ENCODE peak calls at places on chromosomes 5 and 9, in eight cellular contexts. F, H, C, T, I, N, Q and K are unnamed samples.
A peak's percentile ranks its signal among the peaks of the same experiment; 100 is the strongest.

GRCh38 chr5:61330341-61330878 is 1.6 kb upstream of the ZSWIM6 start:
- DNase-seq in I (peak; percentile 24), N (peak; percentile 10), Q (peak; percentile 77), T (no peak), H (peak; percentile 77), F (no peak), C (no peak), K (no peak)

GRCh38 chr5:78964889-78965288 is 20.2 kb downstream of the ARSB start:
- DNase-seq in F (no peak), I (no peak), H (peak; percentile 63), Q (peak; percentile 55), T (no peak), C (peak; percentile 48), N (no peak), K (peak; percentile 84)

GRCh38 chr9:7946458-7946857 is 146.9 kb upstream of the DMAC1 start:
- DNase-seq in C (no peak), H (no peak), N (no peak), I (no peak), T (no peak), Q (no peak), F (no peak), K (no peak)

GRCh38 chr9:7103382-7104170 is 345.8 kb downstream of the KDM4C start:
- DNase-seq in T (no peak), I (no peak), N (no peak), C (no peak), Q (peak; percentile 18), F (no peak), H (peak; percentile 63), K (peak; percentile 17)

GRCh38 chr9:137191245-137191644 is 2.8 kb downstream of the SSNA1 start:
- DNase-seq in H (no peak), F (no peak), T (no peak), Q (no peak), I (no peak), C (no peak), N (no peak), K (no peak)

GRCh38 chr5:84564311-84564710 is 179.6 kb upstream of the EDIL3 start:
- DNase-seq in N (no peak), C (no peak), F (no peak), T (no peak), I (no peak), Q (no peak), H (peak; percentile 48), K (peak; percentile 1)

GRCh38 chr5:150155258-150156032 is at the start of gene PDGFRB:
- DNase-seq in C (no peak), Q (peak; percentile 82), N (peak; percentile 60), I (peak; percentile 94), F (peak; percentile 80), H (peak; percentile 61), T (peak; percentile 93), K (peak; percentile 97)

GRCh38 chr9:4147476-4148214 is 152.2 kb downstream of the GLIS3 start:
- DNase-seq in I (no peak), F (no peak), N (no peak), Q (peak; percentile 57), C (no peak), H (peak; percentile 15), T (no peak), K (peak; percentile 28)

GRCh38 chr9:94002316-94003140 is 47.4 kb upstream of the BARX1 start:
- DNase-seq in Q (peak; percentile 83), H (peak; percentile 86), N (peak; percentile 50), F (no peak), T (no peak), I (no peak), C (no peak), K (peak; percentile 78)

GRCh38 chr9:2461886-2462285 is 159.7 kb upstream of the VLDLR start:
- DNase-seq in C (no peak), N (no peak), F (no peak), I (no peak), H (no peak), Q (no peak), T (no peak), K (no peak)

GRCh38 chr5:20359377-20359776 is 371.4 kb upstream of the CDH18 start:
- DNase-seq in I (no peak), Q (no peak), H (no peak), F (no peak), N (no peak), T (no peak), C (no peak), K (no peak)

GRCh38 chr5:147504535-147504934 is 5.3 kb downstream of the DPYSL3 start:
- DNase-seq in T (no peak), Q (no peak), N (no peak), C (no peak), H (no peak), I (no peak), F (no peak), K (no peak)

GRCh38 chr5:177546262-177546741 is 8.1 kb downstream of the FAM193B start:
- DNase-seq in Q (no peak), F (no peak), C (no peak), H (no peak), N (no peak), I (peak; percentile 75), T (no peak), K (peak; percentile 98)

GRCh38 chr5:138495351-138495750 is 30.1 kb downstream of the EGR1 start:
- DNase-seq in Q (no peak), F (no peak), I (no peak), H (no peak), N (no peak), T (no peak), C (no peak), K (no peak)

DNA sequence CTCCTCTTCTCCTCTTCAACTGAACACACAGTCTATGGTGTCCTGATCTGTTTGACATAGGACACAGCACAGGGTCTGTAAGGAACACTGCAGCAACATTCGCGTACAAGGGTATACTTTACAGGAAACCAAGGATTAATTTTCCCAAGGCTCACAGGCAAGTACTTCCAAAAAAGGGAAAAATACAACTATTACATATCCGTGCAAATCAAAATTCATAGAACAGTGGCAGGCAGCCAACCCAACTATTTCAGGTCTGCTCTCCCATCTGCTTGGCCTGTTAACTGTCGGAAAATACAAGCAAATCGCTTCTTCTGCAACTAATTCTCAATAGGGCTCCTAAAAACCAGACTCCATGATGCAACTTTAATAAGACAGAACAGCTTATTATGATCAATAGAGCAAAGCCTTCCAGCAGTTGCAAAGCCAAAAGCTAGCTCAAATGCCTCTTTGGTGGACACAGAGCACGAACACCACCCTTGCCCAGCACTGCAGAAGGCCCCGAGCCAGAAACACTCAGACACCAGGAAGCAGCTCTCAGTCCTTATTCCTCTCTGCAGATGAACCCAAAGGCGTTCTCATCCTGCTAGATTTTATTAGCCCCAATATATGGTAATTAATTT is 69.0 kb downstream of the ZNF608 start:
- DNase-seq in Q (no peak), F (no peak), I (no peak), T (no peak), N (no peak), C (no peak), H (no peak), K (peak; percentile 65)
- H3K4me1 ChIP-seq in Q (peaks cover 74% of the 10 kb centered on the region), F (peaks cover 52% of the 10 kb centered on the region), I (no peaks in the 10 kb centered on the region), T (no peaks in the 10 kb centered on the region), N (no peaks in the 10 kb centered on the region), C (no peaks in the 10 kb centered on the region), H (peaks cover 58% of the 10 kb centered on the region), K (peaks cover 59% of the 10 kb centered on the region)

GRCh38 chr5:181221105-181221791 is 1.8 kb upstream of the TRIM41 start:
- DNase-seq in F (no peak), T (no peak), H (peak; percentile 47), N (no peak), C (no peak), Q (no peak), I (no peak), K (no peak)

GRCh38 chr5:181223729-181224389 is 778 bp downstream of the TRIM41 start:
- DNase-seq in C (no peak), T (no peak), F (peak; percentile 83), H (peak; percentile 94), N (no peak), Q (peak; percentile 95), I (no peak), K (peak; percentile 85)

GRCh38 chr5:181221792-181222629 is 1.1 kb upstream of the TRIM41 start:
- DNase-seq in F (peak; percentile 94), I (peak; percentile 98), C (peak; percentile 93), N (no peak), T (peak; percentile 99), Q (peak; percentile 91), H (peak; percentile 92), K (peak; percentile 82)

GRCh38 chr5:181223041-181223728 is at the start of gene TRIM41:
- DNase-seq in H (peak; percentile 99), I (peak; percentile 99), Q (peak; percentile 99), N (peak; percentile 83), C (peak; percentile 96), F (peak; percentile 100), T (peak; percentile 95), K (peak; percentile 99)

GRCh38 chr5:181222630-181223040 is 446 bp upstream of the TRIM41 start:
- DNase-seq in T (no peak), H (no peak), F (no peak), N (no peak), I (no peak), C (no peak), Q (no peak), K (no peak)
- TF ChIP-seq CTCF in T (no peak), H (no peak), F (no peak), N (no peak), I (no peak), C (no peak), Q (no peak), K (no peak)

GRCh38 chr5:112161392-112161748 is 257.7 kb downstream of the EPB41L4A start:
- DNase-seq in Q (peak; percentile 37), H (no peak), C (no peak), T (no peak), I (no peak), N (no peak), F (no peak), K (no peak)
- H3K27ac ChIP-seq in Q (no peak overlapping the region), H (peak overlapping the region; percentile 94), C (peak overlapping the region; percentile 65), T (peak overlapping the region; percentile 83), I (peak overlapping the region; percentile 62), N (peak overlapping the region; percentile 83), F (peak overlapping the region; percentile 86), K (no peak overlapping the region)

GRCh38 chr5:59257488-59258400 is 635.8 kb downstream of the PDE4D start:
- DNase-seq in N (no peak), H (no peak), I (no peak), Q (no peak), C (no peak), T (no peak), F (no peak), K (no peak)

GRCh38 chr5:59253625-59254024 is 639.9 kb downstream of the PDE4D start:
- DNase-seq in T (no peak), Q (no peak), C (no peak), F (no peak), N (no peak), H (no peak), I (no peak), K (no peak)

GRCh38 chr5:59254055-59254687 is 639.4 kb downstream of the PDE4D start:
- DNase-seq in H (no peak), T (no peak), Q (no peak), C (no peak), F (no peak), N (no peak), I (no peak), K (no peak)

GRCh38 chr5:59259238-59259637 is 634.3 kb downstream of the PDE4D start:
- DNase-seq in N (no peak), F (no peak), H (no peak), T (no peak), Q (no peak), C (no peak), I (no peak), K (no peak)

DNA sequence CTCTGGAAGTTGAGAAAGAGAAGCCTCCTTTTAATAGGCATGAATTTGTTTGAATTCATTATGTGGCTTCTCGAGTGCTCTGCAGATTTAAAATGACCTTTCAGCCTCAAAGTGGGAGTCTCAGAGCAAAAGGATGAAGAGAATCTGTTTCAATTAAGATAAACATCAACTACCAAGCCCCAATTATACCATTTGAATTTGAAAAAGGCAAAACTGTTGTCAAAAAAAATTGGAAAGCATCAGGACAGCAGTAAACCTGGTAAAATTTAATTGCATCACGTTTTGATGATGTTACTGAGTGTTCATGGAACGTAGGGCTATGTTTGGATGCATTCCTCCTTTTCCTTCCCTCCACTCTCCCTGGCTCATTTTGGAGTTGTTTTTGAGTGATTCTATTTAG is 637.2 kb downstream of the PDE4D start:
- DNase-seq in I (no peak), H (no peak), F (no peak), T (no peak), Q (no peak), C (no peak), N (no peak), K (no peak)
- H3K4me1 ChIP-seq in I (no peaks in the 10 kb centered on the region), H (no peaks in the 10 kb centered on the region), F (no peaks in the 10 kb centered on the region), T (peaks cover 3% of the 10 kb centered on the region), Q (no peaks in the 10 kb centered on the region), C (no peaks in the 10 kb centered on the region), N (no peaks in the 10 kb centered on the region), K (peaks cover 9% of the 10 kb centered on the region)